ENCODE peak calls at places on chromosomes 13 and 19, in four cellular contexts. T is activated naive CD4-positive, alpha-beta T cell treated with anti-CD3 and anti-CD28 coated beads for 36 hours; D is stimulated activated CD4-positive, alpha-beta T cell treated with anti-CD3 and anti-CD28 coated beads, TNF-alpha, amount 100 ng/mL, for 1 hour; C is activated T-cell treated with anti-CD3 and anti-CD28 coated beads for 1 hour. P is an unnamed sample.

GRCh38 chr13:39811696-39812095 is 156.2 kb downstream of the COG6 start:
- DNase-seq in T (no peak), C (no peak), D (no peak), P (no peak)

GRCh38 chr13:114148521-114148855 is 16.1 kb upstream of the RASA3 start:
- DNase-seq in C (peak; percentile 70), T (peak; percentile 89), D (no peak), P (peak; percentile 95)

GRCh38 chr19:44753932-44754742 is 5.6 kb downstream of the BCL3 start:
- DNase-seq in C (peak; percentile 56), D (peak; percentile 55), T (peak; percentile 96), P (peak; percentile 91)

GRCh38 chr13:31538067-31539042 is 201.0 kb upstream of the RXFP2 start:
- DNase-seq in D (no peak), T (no peak), C (no peak), P (no peak)

GRCh38 chr19:3785464-3785937 is 680 bp downstream of the MATK start:
- DNase-seq in T (peak; percentile 16), C (no peak), D (peak; percentile 15), P (no peak)

GRCh38 chr19:18879579-18880373 is 16.2 kb downstream of the CERS1 start:
- DNase-seq in C (no peak), T (peak; percentile 35), D (no peak), P (peak; percentile 54)

GRCh38 chr13:76848596-76848995 is 37.6 kb downstream of the KCTD12 start:
- DNase-seq in D (no peak), T (no peak), C (no peak), P (no peak)

GRCh38 chr19:49613374-49613773 is 22.4 kb downstream of the PRR12 start:
- DNase-seq in D (no peak), T (no peak), C (no peak), P (no peak)

GRCh38 chr13:62293081-62293480 is 877.4 kb upstream of the PCDH20 start:
- DNase-seq in D (no peak), T (no peak), C (no peak), P (peak; percentile 10)

GRCh38 chr19:16944626-16945363 is 56.0 kb downstream of the F2RL3 start:
- DNase-seq in C (no peak), T (no peak), D (no peak), P (no peak)

GRCh38 chr19:48780684-48781391 is 25.5 kb downstream of the FGF21 start:
- DNase-seq in C (no peak), T (no peak), D (no peak), P (peak; percentile 55)

GRCh38 chr13:30551194-30551593 is 66.5 kb upstream of the USPL1 start:
- DNase-seq in C (no peak), T (peak; percentile 30), D (no peak), P (peak; percentile 65)

GRCh38 chr13:23447927-23448326 is 14.4 kb upstream of the SACS start:
- DNase-seq in D (no peak), C (no peak), T (no peak), P (no peak)

GRCh38 chr19:6047256-6047655 is 63.0 kb downstream of the RFX2 start:
- DNase-seq in D (no peak), T (no peak), C (no peak), P (no peak)

GRCh38 chr13:111219306-111219705 is 101.1 kb upstream of the TEX29 start:
- DNase-seq in D (no peak), T (no peak), C (no peak), P (no peak)

GRCh38 chr19:50697414-50698124 is 22.0 kb downstream of the SHANK1 start:
- DNase-seq in D (no peak), T (no peak), C (no peak), P (no peak)

GRCh38 chr19:17762505-17763229 is 11.4 kb downstream of the FCHO1 start:
- DNase-seq in T (no peak), D (no peak), C (no peak), P (peak; percentile 64)

GRCh38 chr13:104586010-104586746 is 1520.0 kb upstream of the SLC10A2 start:
- DNase-seq in T (no peak), C (no peak), D (no peak), P (no peak)

GRCh38 chr19:12639901-12640613 is 26.5 kb downstream of the MAN2B1 start:
- DNase-seq in T (peak; percentile 94), C (peak; percentile 77), D (peak; percentile 78), P (peak; percentile 64)

GRCh38 chr19:8310342-8311055 is 2.3 kb upstream of the CD320 start:
- DNase-seq in T (no peak), D (no peak), C (no peak), P (no peak)

GRCh38 chr19:23118400-23118799 is 1.6 kb downstream of the ZNF730 start:
- DNase-seq in T (no peak), C (no peak), D (no peak), P (no peak)

GRCh38 chr13:46469064-46469463 is 82.0 kb upstream of the RUBCNL start:
- DNase-seq in C (no peak), T (no peak), D (no peak), P (no peak)

GRCh38 chr13:46687810-46688209 is 109.2 kb downstream of the ESD start:
- DNase-seq in C (no peak), D (no peak), T (peak; percentile 25), P (peak; percentile 28)

GRCh38 chr19:16405797-16406196 is 66.0 kb downstream of the EPS15L1 start:
- DNase-seq in D (no peak), C (no peak), T (no peak), P (no peak)

GRCh38 chr13:112346173-112346898 is 29.8 kb upstream of the SPACA7 start:
- DNase-seq in T (peak; percentile 49), C (no peak), D (no peak), P (no peak)

GRCh38 chr13:114230575-114230974 is 4.1 kb upstream of the CDC16 start:
- DNase-seq in D (no peak), T (no peak), C (no peak), P (no peak)

GRCh38 chr13:25771208-25771607 is 280.6 kb downstream of the SHISA2 start:
- DNase-seq in T (no peak), C (no peak), D (no peak), P (no peak)

GRCh38 chr13:30388401-30389283 is 33.7 kb upstream of the UBE2L5 start:
- DNase-seq in C (no peak), D (no peak), T (no peak), P (no peak)

GRCh38 chr19:3768015-3768747 is 3.8 kb downstream of the RAX2 start:
- DNase-seq in D (no peak), C (no peak), T (no peak), P (no peak)

GRCh38 chr19:46015080-46015960 is 7.5 kb downstream of the PGLYRP1 start:
- DNase-seq in T (peak; percentile 70), C (peak; percentile 60), D (peak; percentile 58), P (peak; percentile 52)

GRCh38 chr13:25180795-25181537 is 8.9 kb upstream of the AMER2 start:
- DNase-seq in T (no peak), D (no peak), C (no peak), P (peak; percentile 88)

GRCh38 chr19:12868540-12869112 is 12.6 kb downstream of the DNASE2 start:
- DNase-seq in C (no peak), D (no peak), T (no peak), P (peak; percentile 62)

GRCh38 chr13:98506343-98507059 is 70.4 kb downstream of the STK24 start:
- DNase-seq in C (no peak), D (no peak), T (no peak), P (no peak)

GRCh38 chr13:28628250-28628649 is 30.7 kb upstream of the POMP start:
- DNase-seq in D (no peak), C (no peak), T (no peak), P (no peak)

GRCh38 chr19:17429661-17430101 is 9.8 kb downstream of the MVB12A start:
- DNase-seq in C (no peak), T (no peak), D (no peak), P (no peak)